ENCODE peak calls at places on chromosomes 7 and 10, in eight cellular contexts. U is ACHN; I is heart left ventricle; C is MCF 10A; D is activated T-helper 1 cell treated with anti-CD3 and anti-CD28 coated beads, Interleukin-12 subunit alpha, Interleukin-12 subunit beta, Interleukin-2, Interleukin-4 antibody, amounts not matched to agents 30 ng/mL and 10 ng/mL and 1 ng/mL, durations not matched to agents 14 hours and 24 hours and 36 hours; Q is osteocyte; L is testis; T is immature natural killer cell. M is an unnamed sample.

GRCh38 chr7:84013616-84014240 is 180.9 kb downstream of the SEMA3A start:
- DNase-seq in Q (no peak), D (no peak), T (no peak), C (peak; percentile 29), L (no peak), I (no peak), U (no peak), M (no peak)

GRCh38 chr7:116683786-116684185 is 11.8 kb downstream of the MET start:
- DNase-seq in I (no peak), D (no peak), C (no peak), T (no peak), U (no peak), L (no peak), Q (no peak), M (no peak)

GRCh38 chr10:120433176-120433575 is 23.9 kb upstream of the PLPP4 start:
- DNase-seq in D (no peak), U (no peak), I (no peak), T (no peak), L (no peak), Q (no peak), C (no peak), M (no peak)

GRCh38 chr7:29084832-29085231 is 61.5 kb downstream of the CPVL start:
- DNase-seq in I (no peak), L (no peak), T (no peak), C (no peak), U (no peak), Q (no peak), D (no peak), M (no peak)

GRCh38 chr7:108630002-108630401 is 60.3 kb downstream of the DNAJB9 start:
- DNase-seq in T (no peak), U (no peak), Q (no peak), I (peak; percentile 27), D (no peak), C (no peak), L (peak; percentile 18), M (no peak)

GRCh38 chr7:65441010-65441409 is 67.4 kb downstream of the ZNF92 start:
- DNase-seq in U (peak; percentile 44), T (no peak), D (no peak), L (no peak), Q (no peak), C (peak; percentile 19), I (no peak), M (no peak)

GRCh38 chr10:13728898-13729535 is 142.3 kb downstream of the PRPF18 start:
- DNase-seq in U (no peak), I (no peak), T (no peak), C (no peak), Q (no peak), L (no peak), D (no peak), M (no peak)

GRCh38 chr10:29304259-29305030 is 15.6 kb downstream of the LYZL1 start:
- DNase-seq in U (peak; percentile 56), C (peak; percentile 78), L (peak; percentile 83), I (peak; percentile 42), Q (peak; percentile 83), D (no peak), T (peak; percentile 3), M (no peak)

GRCh38 chr7:135121868-135122267 is 26.0 kb upstream of the TMEM140 start:
- DNase-seq in L (no peak), U (no peak), C (no peak), Q (no peak), I (no peak), D (no peak), T (no peak), M (no peak)

GRCh38 chr10:130763491-130763890 is 548.0 kb downstream of the TCERG1L start:
- DNase-seq in Q (no peak), L (no peak), D (no peak), T (no peak), I (no peak), C (no peak), U (no peak), M (no peak)

GRCh38 chr7:131555565-131556054 is 818 bp downstream of the PODXL start:
- DNase-seq in U (no peak), I (no peak), T (no peak), D (no peak), L (no peak), C (no peak), Q (no peak), M (no peak)

GRCh38 chr7:47485640-47486435 is 96.1 kb downstream of the TNS3 start:
- DNase-seq in Q (no peak), C (no peak), I (no peak), L (no peak), T (no peak), D (no peak), U (no peak), M (no peak)

GRCh38 chr7:74292757-74293576 is 3.8 kb downstream of the CLIP2 start:
- DNase-seq in L (no peak), U (no peak), C (no peak), Q (no peak), I (no peak), T (no peak), D (no peak), M (no peak)

GRCh38 chr7:101172854-101173751 is 7.0 kb downstream of the NAT16 start:
- DNase-seq in Q (peak; percentile 92), L (peak; percentile 80), C (peak; percentile 87), I (peak; percentile 67), D (no peak), T (no peak), U (peak; percentile 95), M (no peak)

GRCh38 chr10:34826221-34826620 is 11.1 kb upstream of the PARD3 start:
- DNase-seq in D (no peak), Q (no peak), T (no peak), U (no peak), C (no peak), L (no peak), I (no peak), M (no peak)

GRCh38 chr7:91411062-91411461 is 146.8 kb downstream of the FZD1 start:
- DNase-seq in U (no peak), D (no peak), L (no peak), C (no peak), T (no peak), I (no peak), Q (no peak), M (no peak)

GRCh38 chr10:96493871-96494525 is 19.7 kb downstream of the TLL2 start:
- DNase-seq in U (no peak), D (no peak), Q (no peak), L (no peak), C (no peak), I (no peak), T (no peak), M (no peak)

M was measured in naive thymus-derived CD8-positive, alpha-beta T cell.